ENCODE peak calls at places on chromosomes 3 and 15, in four cellular contexts. S is thoracic aorta, E is Peyer's patch, F is BJ. B is an unnamed sample.

GRCh38 chr3:23422511-23422851 is 219.4 kb downstream of the UBE2E2 start:
- DNase-seq in S (no peak), E (no peak), F (no peak), B (no peak)

GRCh38 chr3:133860519-133860918 is 35.2 kb downstream of the RAB6B start:
- DNase-seq in S (no peak), E (no peak), F (no peak), B (no peak)

GRCh38 chr15:74330861-74331408 is 36.5 kb downstream of the CYP11A1 start:
- DNase-seq in S (no peak), E (no peak), F (no peak), B (no peak)

GRCh38 chr3:14290631-14291385 is 111.6 kb upstream of the SLC6A6 start:
- DNase-seq in S (no peak), E (no peak), F (peak), B (no peak)

GRCh38 chr15:90379263-90379662 is 8.8 kb upstream of the IQGAP1 start:
- DNase-seq in S (no peak), E (no peak), F (no peak), B (no peak)

GRCh38 chr3:2354702-2355101 is 256.0 kb downstream of the CNTN4 start:
- DNase-seq in S (no peak), E (no peak), F (no peak), B (no peak)

GRCh38 chr3:29515451-29515850 is 234.6 kb downstream of the RBMS3 start:
- DNase-seq in S (no peak), E (no peak), F (no peak), B (no peak)

GRCh38 chr3:140708815-140709214 is 31.0 kb downstream of the TRIM42 start:
- DNase-seq in S (no peak), E (no peak), F (no peak), B (no peak)

GRCh38 chr15:50066202-50066601 is 52.8 kb downstream of the ATP8B4 start:
- DNase-seq in S (no peak), E (no peak), F (no peak), B (no peak)

GRCh38 chr3:44761347-44762169 is at the start of the genes KIAA1143 and KIF15:
- DNase-seq in S (peak), E (peak), F (peak), B (peak)

GRCh38 chr3:18446067-18446793 is 21.1 kb upstream of the SATB1 start:
- DNase-seq in S (no peak), E (no peak), F (no peak), B (no peak)

GRCh38 chr3:133927543-133928066 is 31.9 kb upstream of the RAB6B start:
- DNase-seq in S (no peak), E (peak), F (no peak), B (no peak)

GRCh38 chr3:45782381-45782780 is 14.0 kb downstream of the SLC6A20 start:
- DNase-seq in S (no peak), E (no peak), F (no peak), B (no peak)

GRCh38 chr15:48638966-48639365 is 6.5 kb downstream of the FBN1 start:
- DNase-seq in S (no peak), E (no peak), F (no peak), B (no peak)

GRCh38 chr3:69079269-69080159 is 651 bp downstream of the UBA3 start:
- DNase-seq in S (no peak), E (no peak), F (no peak), B (no peak)

GRCh38 chr15:83170474-83171165 is 37.0 kb downstream of the HDGFL3 start:
- DNase-seq in S (no peak), E (no peak), F (peak), B (no peak)

GRCh38 chr15:85048430-85048829 is 66.8 kb downstream of the PDE8A start:
- DNase-seq in S (no peak), E (no peak), F (no peak), B (no peak)

GRCh38 chr3:154886437-154886836 is 193.7 kb upstream of the MME start:
- DNase-seq in S (no peak), E (no peak), F (peak), B (no peak)

GRCh38 chr15:40999190-40999589 is 45.9 kb downstream of the CHAC1 start:
- DNase-seq in S (no peak), E (no peak), F (peak), B (no peak)

GRCh38 chr3:177478170-177478859 is 281.0 kb upstream of the TBL1XR1 start:
- DNase-seq in S (peak), E (no peak), F (peak), B (peak)

GRCh38 chr3:34363871-34364270 is 565.4 kb downstream of the PDCD6IP start:
- DNase-seq in S (no peak), E (no peak), F (no peak), B (no peak)

GRCh38 chr15:72835289-72835890 is 51.8 kb upstream of the ADPGK start:
- DNase-seq in S (no peak), E (no peak), F (no peak), B (no peak)

GRCh38 chr3:113231391-113231790 is 20.0 kb downstream of the BOC start:
- DNase-seq in S (no peak), E (no peak), F (peak), B (no peak)

GRCh38 chr3:46490338-46491084 is 7.3 kb upstream of the RTP3 start:
- DNase-seq in S (no peak), E (no peak), F (no peak), B (no peak)

GRCh38 chr15:80695099-80695910 is at the start of gene ABHD17C:
- DNase-seq in S (no peak), E (no peak), F (no peak), B (no peak)

GRCh38 chr3:13673207-13673606 is 124.3 kb downstream of the FBLN2 start:
- DNase-seq in S (no peak), E (no peak), F (no peak), B (no peak)

GRCh38 chr3:55329849-55330248 is 157.3 kb downstream of the WNT5A start:
- DNase-seq in S (no peak), E (no peak), F (peak), B (no peak)

GRCh38 chr15:70491183-70491621 is 272.2 kb downstream of the UACA start:
- DNase-seq in S (no peak), E (no peak), F (no peak), B (no peak)

GRCh38 chr3:110881069-110881468 is 190.5 kb upstream of the NECTIN3 start:
- DNase-seq in S (no peak), E (no peak), F (no peak), B (no peak)
- TF ChIP-seq CTCF in S (no peak), E (peak), F (no peak), B (no peak)

DNA sequence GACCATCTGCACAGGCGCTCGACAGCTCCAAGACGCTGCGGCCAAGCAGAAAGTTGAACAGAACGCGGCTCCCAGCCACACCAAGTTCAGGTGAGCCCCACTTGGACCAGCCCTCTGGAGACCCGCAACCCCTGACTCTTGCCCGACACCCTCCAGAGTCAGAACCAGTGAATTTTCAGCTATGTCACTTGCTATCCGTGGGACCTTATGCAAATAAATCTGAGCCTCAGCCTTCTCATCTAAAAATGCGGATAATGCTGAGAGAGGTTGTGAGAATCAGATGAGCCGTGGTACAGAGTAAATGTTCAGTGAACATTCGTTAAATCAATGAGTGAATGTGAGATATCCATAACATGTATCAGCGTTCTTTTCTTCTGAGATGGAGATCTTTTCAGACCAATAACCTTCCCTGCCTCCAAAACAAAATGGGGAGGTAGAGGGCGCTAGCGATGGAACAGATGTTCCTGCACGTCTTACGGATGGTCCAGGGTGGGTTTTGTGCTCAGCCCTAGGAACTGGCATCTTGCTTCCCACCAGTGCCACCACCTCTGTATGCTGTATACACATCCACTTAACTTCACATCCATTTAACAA is 524 bp downstream of the MRPS11 start:
- DNase-seq in S (no peak), E (no peak), F (no peak), B (no peak)
- TF ChIP-seq CTCF in S (no peak), E (no peak), F (peak), B (no peak)

GRCh38 chr15:78314181-78314581 is 14.8 kb upstream of the SKIC8 start:
- DNase-seq in S (no peak), E (no peak), F (no peak), B (no peak)

GRCh38 chr15:78313383-78313782 is 14.0 kb upstream of the SKIC8 start:
- DNase-seq in S (no peak), E (no peak), F (no peak), B (no peak)

GRCh38 chr15:78312551-78312950 is 13.1 kb upstream of the SKIC8 start:
- DNase-seq in S (no peak), E (no peak), F (no peak), B (no peak)

GRCh38 chr15:78311292-78311691 is 11.9 kb upstream of the SKIC8 start:
- DNase-seq in S (no peak), E (no peak), F (no peak), B (no peak)

GRCh38 chr15:78312956-78313355 is 13.5 kb upstream of the SKIC8 start:
- DNase-seq in S (no peak), E (no peak), F (no peak), B (no peak)
- TF ChIP-seq CTCF in S (no peak), E (no peak), F (no peak), B (no peak)

GRCh38 chr3:17432237-17432636 is 310.2 kb downstream of the TBC1D5 start:
- DNase-seq in S (no peak), E (no peak), F (no peak), B (no peak)

GRCh38 chr3:17431477-17432045 is 310.9 kb downstream of the TBC1D5 start:
- DNase-seq in S (no peak), E (no peak), F (peak), B (no peak)

GRCh38 chr3:17430574-17430973 is 311.9 kb downstream of the TBC1D5 start:
- DNase-seq in S (no peak), E (no peak), F (no peak), B (no peak)

GRCh38 chr3:17433866-17434265 is 308.6 kb downstream of the TBC1D5 start:
- DNase-seq in S (no peak), E (no peak), F (no peak), B (no peak)

DNA sequence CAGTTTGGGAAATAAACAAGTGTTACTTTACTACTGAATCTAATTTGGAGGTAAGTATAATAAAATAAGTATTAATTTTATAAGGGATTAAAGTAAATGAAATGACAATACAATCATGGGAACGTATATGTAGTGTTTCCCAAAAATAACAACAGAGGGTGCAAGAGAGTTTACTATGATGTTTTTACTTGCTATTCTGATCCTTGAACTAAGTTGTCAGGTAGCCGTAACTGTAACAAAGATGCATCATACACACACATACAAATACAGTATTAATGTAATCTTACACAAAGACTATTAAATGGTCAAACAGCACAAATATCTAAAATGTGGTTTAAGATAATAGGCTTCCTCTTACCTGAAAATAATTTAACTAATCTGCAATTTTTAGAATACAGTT is 311.4 kb downstream of the TBC1D5 start:
- DNase-seq in S (no peak), E (no peak), F (no peak), B (no peak)
- TF ChIP-seq CTCF in S (peak), E (peak), F (peak), B (peak)

GRCh38 chr3:63809607-63810006 is 9.5 kb upstream of the C3orf49 start:
- DNase-seq in S (no peak), E (no peak), F (peak), B (no peak)
- TF ChIP-seq CTCF in S (no peak), E (no peak), F (no peak), B (no peak)

GRCh38 chr3:148078659-148079058 is 619.0 kb upstream of the AGTR1 start:
- DNase-seq in S (no peak), E (no peak), F (no peak), B (no peak)

GRCh38 chr3:148079370-148079769 is 618.3 kb upstream of the AGTR1 start:
- DNase-seq in S (no peak), E (no peak), F (no peak), B (peak)

GRCh38 chr3:148077951-148078350 is 619.8 kb upstream of the AGTR1 start:
- DNase-seq in S (no peak), E (no peak), F (no peak), B (no peak)

GRCh38 chr3:148075829-148076716 is 621.6 kb upstream of the AGTR1 start:
- DNase-seq in S (no peak), E (no peak), F (peak), B (no peak)

DNA sequence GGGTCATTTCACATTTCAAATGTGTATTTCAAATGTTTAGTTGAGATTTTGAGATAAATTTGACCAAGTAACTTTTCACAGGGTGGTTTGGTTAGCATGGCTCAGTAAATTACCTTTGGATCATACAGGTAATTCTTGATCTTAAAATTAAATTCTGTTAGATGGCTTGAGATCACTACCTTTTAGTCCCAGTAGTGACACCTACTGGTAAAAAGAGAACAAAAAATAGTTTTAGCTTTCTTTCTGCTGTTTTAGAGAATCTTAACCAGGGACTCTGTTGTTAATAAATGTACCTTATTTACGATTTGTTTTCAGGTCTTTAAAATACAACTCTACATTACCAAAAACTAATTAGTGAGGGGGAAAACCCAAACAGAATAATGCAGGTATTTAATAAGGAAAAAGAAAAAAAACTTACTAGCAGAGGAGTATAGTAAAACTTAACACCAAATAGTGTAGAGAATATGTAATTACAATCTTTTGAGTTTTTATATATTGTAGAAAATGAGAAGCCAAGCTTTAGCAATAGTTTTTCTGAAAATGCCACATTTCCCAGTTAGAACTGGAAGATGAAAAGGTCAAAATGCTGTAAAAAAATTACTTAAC is 620.3 kb upstream of the AGTR1 start:
- DNase-seq in S (no peak), E (no peak), F (no peak), B (no peak)
- TF ChIP-seq CTCF in S (peak), E (peak), F (peak), B (peak)

B was measured in right atrium auricular region.